ENCODE peak calls at places on chromosomes 2 and 18, in ten cellular contexts. One of them, this sample, is unnamed.

GRCh38 chr2:235542728-235543125 is 48.9 kb downstream of the AGAP1 start:
- DNase-seq in spleen: peak
- DNase-seq in SK-N-SH: no peak
- DNase-seq in HCT116: no peak
- DNase-seq in GM23338: peak
- DNase-seq in foreskin keratinocyte: no peak
- DNase-seq in left ventricle myocardium inferior: no peak
- DNase-seq in heart right ventricle: no peak
- DNase-seq in sigmoid colon: no peak
- DNase-seq in stomach: peak
- DNase-seq in this sample: no peak

GRCh38 chr18:58466636-58467205 is 162.2 kb downstream of the ALPK2 start:
- DNase-seq in spleen: no peak
- DNase-seq in SK-N-SH: no peak
- DNase-seq in HCT116: no peak
- DNase-seq in GM23338: no peak
- DNase-seq in foreskin keratinocyte: peak
- DNase-seq in left ventricle myocardium inferior: no peak
- DNase-seq in heart right ventricle: no peak
- DNase-seq in sigmoid colon: no peak
- DNase-seq in stomach: peak
- DNase-seq in this sample: no peak

GRCh38 chr2:3594493-3595281 is at the start of gene COLEC11:
- DNase-seq in spleen: peak
- DNase-seq in SK-N-SH: peak
- DNase-seq in HCT116: no peak
- DNase-seq in GM23338: peak
- DNase-seq in foreskin keratinocyte: no peak
- DNase-seq in left ventricle myocardium inferior: peak
- DNase-seq in heart right ventricle: peak
- DNase-seq in sigmoid colon: no peak
- DNase-seq in stomach: no peak
- DNase-seq in this sample: peak

GRCh38 chr2:109494842-109495241 is 118.9 kb downstream of the SEPTIN10 start:
- DNase-seq in spleen: no peak
- DNase-seq in SK-N-SH: no peak
- DNase-seq in HCT116: no peak
- DNase-seq in GM23338: no peak
- DNase-seq in foreskin keratinocyte: no peak
- DNase-seq in left ventricle myocardium inferior: no peak
- DNase-seq in heart right ventricle: no peak
- DNase-seq in sigmoid colon: no peak
- DNase-seq in stomach: peak
- DNase-seq in this sample: no peak

GRCh38 chr2:128776461-128776971 is 457.8 kb upstream of the HS6ST1 start:
- DNase-seq in spleen: peak
- DNase-seq in SK-N-SH: no peak
- DNase-seq in HCT116: no peak
- DNase-seq in GM23338: no peak
- DNase-seq in foreskin keratinocyte: no peak
- DNase-seq in left ventricle myocardium inferior: no peak
- DNase-seq in heart right ventricle: no peak
- DNase-seq in sigmoid colon: peak
- DNase-seq in stomach: peak
- DNase-seq in this sample: peak

GRCh38 chr2:229407170-229407569 is 136.1 kb upstream of the PID1 start:
- DNase-seq in spleen: no peak
- DNase-seq in SK-N-SH: no peak
- DNase-seq in HCT116: peak
- DNase-seq in GM23338: no peak
- DNase-seq in foreskin keratinocyte: peak
- DNase-seq in left ventricle myocardium inferior: peak
- DNase-seq in heart right ventricle: peak
- DNase-seq in sigmoid colon: peak
- DNase-seq in stomach: peak
- DNase-seq in this sample: peak

GRCh38 chr2:233301248-233301647 is 6.4 kb upstream of the SAG start:
- DNase-seq in spleen: no peak
- DNase-seq in SK-N-SH: no peak
- DNase-seq in HCT116: no peak
- DNase-seq in GM23338: no peak
- DNase-seq in foreskin keratinocyte: no peak
- DNase-seq in left ventricle myocardium inferior: no peak
- DNase-seq in heart right ventricle: no peak
- DNase-seq in sigmoid colon: no peak
- DNase-seq in stomach: no peak
- DNase-seq in this sample: no peak

GRCh38 chr18:75070625-75071483 is 138.1 kb downstream of the PTGR3 start:
- DNase-seq in spleen: peak
- DNase-seq in SK-N-SH: no peak
- DNase-seq in HCT116: peak
- DNase-seq in GM23338: no peak
- DNase-seq in foreskin keratinocyte: peak
- DNase-seq in left ventricle myocardium inferior: no peak
- DNase-seq in heart right ventricle: no peak
- DNase-seq in sigmoid colon: no peak
- DNase-seq in stomach: peak
- DNase-seq in this sample: peak

GRCh38 chr18:11336241-11336640 is 186.9 kb upstream of the PIEZO2 start:
- DNase-seq in spleen: no peak
- DNase-seq in SK-N-SH: no peak
- DNase-seq in HCT116: no peak
- DNase-seq in GM23338: no peak
- DNase-seq in foreskin keratinocyte: no peak
- DNase-seq in left ventricle myocardium inferior: no peak
- DNase-seq in heart right ventricle: no peak
- DNase-seq in sigmoid colon: no peak
- DNase-seq in stomach: no peak
- DNase-seq in this sample: no peak

GRCh38 chr2:180472133-180472532 is 465.0 kb upstream of the CWC22 start:
- DNase-seq in spleen: no peak
- DNase-seq in SK-N-SH: no peak
- DNase-seq in HCT116: no peak
- DNase-seq in GM23338: no peak
- DNase-seq in foreskin keratinocyte: no peak
- DNase-seq in left ventricle myocardium inferior: no peak
- DNase-seq in heart right ventricle: no peak
- DNase-seq in sigmoid colon: no peak
- DNase-seq in stomach: no peak
- DNase-seq in this sample: no peak

GRCh38 chr2:67599561-67599960 is 202.4 kb downstream of the ETAA1 start:
- DNase-seq in spleen: no peak
- DNase-seq in SK-N-SH: no peak
- DNase-seq in HCT116: no peak
- DNase-seq in GM23338: no peak
- DNase-seq in foreskin keratinocyte: no peak
- DNase-seq in left ventricle myocardium inferior: no peak
- DNase-seq in heart right ventricle: no peak
- DNase-seq in sigmoid colon: no peak
- DNase-seq in stomach: no peak
- DNase-seq in this sample: no peak

GRCh38 chr18:2932247-2933181 is 80.4 kb downstream of the LPIN2 start:
- DNase-seq in spleen: no peak
- DNase-seq in SK-N-SH: peak
- DNase-seq in HCT116: peak
- DNase-seq in GM23338: peak
- DNase-seq in foreskin keratinocyte: peak
- DNase-seq in left ventricle myocardium inferior: no peak
- DNase-seq in heart right ventricle: no peak
- DNase-seq in sigmoid colon: no peak
- DNase-seq in stomach: no peak
- DNase-seq in this sample: peak

GRCh38 chr2:162579986-162580385 is 236.1 kb downstream of the GCA start:
- DNase-seq in spleen: no peak
- DNase-seq in SK-N-SH: no peak
- DNase-seq in HCT116: no peak
- DNase-seq in GM23338: peak
- DNase-seq in foreskin keratinocyte: no peak
- DNase-seq in left ventricle myocardium inferior: no peak
- DNase-seq in heart right ventricle: no peak
- DNase-seq in sigmoid colon: no peak
- DNase-seq in stomach: no peak
- DNase-seq in this sample: no peak

GRCh38 chr2:236918513-236918912 is 167.2 kb upstream of the COPS8 start:
- DNase-seq in spleen: no peak
- DNase-seq in SK-N-SH: no peak
- DNase-seq in HCT116: no peak
- DNase-seq in GM23338: no peak
- DNase-seq in foreskin keratinocyte: no peak
- DNase-seq in left ventricle myocardium inferior: no peak
- DNase-seq in heart right ventricle: no peak
- DNase-seq in sigmoid colon: no peak
- DNase-seq in stomach: no peak
- DNase-seq in this sample: peak

GRCh38 chr2:44941551-44942234 is at the start of gene SIX3:
- DNase-seq in spleen: peak
- DNase-seq in SK-N-SH: peak
- DNase-seq in HCT116: peak
- DNase-seq in GM23338: peak
- DNase-seq in foreskin keratinocyte: no peak
- DNase-seq in left ventricle myocardium inferior: no peak
- DNase-seq in heart right ventricle: no peak
- DNase-seq in sigmoid colon: no peak
- DNase-seq in stomach: no peak
- DNase-seq in this sample: no peak

GRCh38 chr2:85258194-85258605 is 69.6 kb downstream of the TGOLN2 start:
- DNase-seq in spleen: peak
- DNase-seq in SK-N-SH: no peak
- DNase-seq in HCT116: no peak
- DNase-seq in GM23338: no peak
- DNase-seq in foreskin keratinocyte: no peak
- DNase-seq in left ventricle myocardium inferior: no peak
- DNase-seq in heart right ventricle: no peak
- DNase-seq in sigmoid colon: no peak
- DNase-seq in stomach: no peak
- DNase-seq in this sample: no peak

DNA sequence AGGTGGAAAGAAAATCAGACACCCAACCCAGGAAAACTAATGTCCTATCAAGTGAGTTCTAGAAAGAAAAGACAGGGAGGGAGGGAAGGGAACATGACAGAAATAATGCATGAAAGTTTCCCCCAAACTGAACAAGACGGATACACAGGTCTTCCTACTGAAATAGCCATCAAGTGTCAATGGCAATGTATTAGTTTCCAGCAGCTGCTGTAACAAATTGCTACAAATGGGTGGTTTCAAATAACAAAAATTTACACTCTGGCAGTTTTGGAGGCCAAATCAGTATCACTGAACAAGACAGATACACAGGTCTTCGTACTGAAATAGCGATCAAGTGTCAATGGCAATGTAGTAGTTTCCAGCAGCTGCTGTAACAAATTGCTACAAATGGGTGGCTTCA is 70.6 kb downstream of the LDAH start:
- DNase-seq in spleen: no peak
- DNase-seq in SK-N-SH: no peak
- DNase-seq in HCT116: no peak
- DNase-seq in GM23338: no peak
- DNase-seq in foreskin keratinocyte: no peak
- DNase-seq in left ventricle myocardium inferior: no peak
- DNase-seq in heart right ventricle: no peak
- DNase-seq in sigmoid colon: no peak
- DNase-seq in stomach: no peak
- DNase-seq in this sample: no peak
- TF ChIP-seq CTCF in spleen: no peak
- TF ChIP-seq CTCF in SK-N-SH: no peak
- TF ChIP-seq CTCF in HCT116: no peak
- TF ChIP-seq CTCF in GM23338: no peak
- TF ChIP-seq CTCF in foreskin keratinocyte: no peak
- TF ChIP-seq CTCF in left ventricle myocardium inferior: no peak
- TF ChIP-seq CTCF in heart right ventricle: no peak
- TF ChIP-seq CTCF in sigmoid colon: no peak
- TF ChIP-seq CTCF in stomach: no peak
- TF ChIP-seq CTCF in this sample: no peak

DNA sequence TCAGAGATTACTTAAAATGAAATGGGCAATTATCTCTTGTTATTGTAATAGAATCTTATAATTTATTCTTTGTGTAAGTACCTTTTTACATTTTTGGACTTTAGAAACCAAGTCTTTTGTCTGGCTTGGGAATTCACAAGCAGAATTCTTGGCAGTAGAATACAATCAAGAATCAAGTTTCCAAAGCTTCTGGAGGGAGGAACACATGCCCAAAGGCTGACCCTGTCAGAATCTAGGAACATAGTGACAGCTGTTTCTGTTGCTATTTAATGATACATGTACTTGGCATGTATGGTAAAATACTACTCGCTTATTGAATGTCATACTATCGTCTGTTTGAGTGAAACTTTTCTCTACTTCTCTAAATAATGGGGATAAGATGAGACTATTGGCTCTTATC is 105.8 kb downstream of the DSEL start:
- DNase-seq in spleen: no peak
- DNase-seq in SK-N-SH: no peak
- DNase-seq in HCT116: no peak
- DNase-seq in GM23338: no peak
- DNase-seq in foreskin keratinocyte: no peak
- DNase-seq in left ventricle myocardium inferior: no peak
- DNase-seq in heart right ventricle: no peak
- DNase-seq in sigmoid colon: no peak
- DNase-seq in stomach: no peak
- DNase-seq in this sample: no peak
- TF ChIP-seq CTCF in spleen: no peak
- TF ChIP-seq CTCF in SK-N-SH: no peak
- TF ChIP-seq CTCF in HCT116: no peak
- TF ChIP-seq CTCF in GM23338: no peak
- TF ChIP-seq CTCF in foreskin keratinocyte: no peak
- TF ChIP-seq CTCF in left ventricle myocardium inferior: no peak
- TF ChIP-seq CTCF in heart right ventricle: no peak
- TF ChIP-seq CTCF in sigmoid colon: no peak
- TF ChIP-seq CTCF in stomach: no peak
- TF ChIP-seq CTCF in this sample: no peak

DNA sequence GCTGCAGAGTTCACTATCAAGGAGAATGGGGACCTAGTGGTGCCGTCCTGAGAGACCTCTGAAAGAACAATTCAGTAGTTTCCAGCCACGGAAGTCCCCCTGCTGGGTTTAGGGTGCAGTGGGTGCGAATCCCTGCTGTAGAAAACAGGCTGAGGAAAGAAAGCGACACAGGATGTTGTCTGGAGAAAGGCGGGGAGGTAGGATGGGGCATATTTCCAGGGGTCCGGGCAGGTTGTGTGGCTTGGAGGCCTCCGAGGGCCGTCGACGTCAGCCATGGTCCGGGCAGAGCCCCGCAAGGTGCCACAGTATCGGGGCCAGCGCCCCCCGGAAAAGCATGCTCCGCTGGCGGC is 807 bp upstream of the CREB1 start:
- DNase-seq in spleen: no peak
- DNase-seq in SK-N-SH: no peak
- DNase-seq in HCT116: no peak
- DNase-seq in GM23338: peak
- DNase-seq in foreskin keratinocyte: no peak
- DNase-seq in left ventricle myocardium inferior: no peak
- DNase-seq in heart right ventricle: no peak
- DNase-seq in sigmoid colon: peak
- DNase-seq in stomach: peak
- DNase-seq in this sample: no peak
- TF ChIP-seq CTCF in spleen: no peak
- TF ChIP-seq CTCF in SK-N-SH: peak
- TF ChIP-seq CTCF in HCT116: peak
- TF ChIP-seq CTCF in GM23338: no peak
- TF ChIP-seq CTCF in foreskin keratinocyte: peak
- TF ChIP-seq CTCF in left ventricle myocardium inferior: peak
- TF ChIP-seq CTCF in heart right ventricle: no peak
- TF ChIP-seq CTCF in sigmoid colon: peak
- TF ChIP-seq CTCF in stomach: no peak
- TF ChIP-seq CTCF in this sample: no peak

GRCh38 chr2:9737053-9737875 is 106.0 kb upstream of the TAF1B start:
- DNase-seq in spleen: no peak
- DNase-seq in SK-N-SH: peak
- DNase-seq in HCT116: no peak
- DNase-seq in GM23338: no peak
- DNase-seq in foreskin keratinocyte: no peak
- DNase-seq in left ventricle myocardium inferior: no peak
- DNase-seq in heart right ventricle: no peak
- DNase-seq in sigmoid colon: no peak
- DNase-seq in stomach: no peak
- DNase-seq in this sample: no peak
- TF ChIP-seq CTCF in spleen: no peak
- TF ChIP-seq CTCF in SK-N-SH: no peak
- TF ChIP-seq CTCF in HCT116: peak
- TF ChIP-seq CTCF in GM23338: no peak
- TF ChIP-seq CTCF in foreskin keratinocyte: peak
- TF ChIP-seq CTCF in left ventricle myocardium inferior: no peak
- TF ChIP-seq CTCF in heart right ventricle: no peak
- TF ChIP-seq CTCF in sigmoid colon: no peak
- TF ChIP-seq CTCF in stomach: no peak
- TF ChIP-seq CTCF in this sample: no peak